ENCODE peak calls at places on chromosomes 3 and 15, in four cellular contexts. One of them, this sample, is unnamed.

GRCh38 chr3:128343287-128344045 is 123.2 kb downstream of the DNAJB8 start:
- DNase-seq in OCI-LY7: no peak
- DNase-seq in fibroblast of mammary gland: peak; percentile 61
- DNase-seq in brain microvascular endothelial cell: peak; percentile 40
- DNase-seq in this sample: no peak

GRCh38 chr15:67101981-67102929 is 36.9 kb downstream of the SMAD3 start:
- DNase-seq in brain microvascular endothelial cell: peak; percentile 61
- DNase-seq in OCI-LY7: no peak
- DNase-seq in fibroblast of mammary gland: peak; percentile 81
- DNase-seq in this sample: peak; percentile 65

GRCh38 chr15:60283936-60284335 is 113.8 kb downstream of the ANXA2 start:
- DNase-seq in fibroblast of mammary gland: no peak
- DNase-seq in brain microvascular endothelial cell: no peak
- DNase-seq in OCI-LY7: no peak
- DNase-seq in this sample: no peak

GRCh38 chr3:149970716-149971402 is at the start of gene PFN2:
- DNase-seq in OCI-LY7: peak; percentile 41
- DNase-seq in fibroblast of mammary gland: peak; percentile 68
- DNase-seq in brain microvascular endothelial cell: peak; percentile 52
- DNase-seq in this sample: peak; percentile 51

GRCh38 chr15:70401709-70402108 is 304.0 kb upstream of the TLE3 start:
- DNase-seq in brain microvascular endothelial cell: no peak
- DNase-seq in OCI-LY7: no peak
- DNase-seq in fibroblast of mammary gland: peak; percentile 61
- DNase-seq in this sample: no peak

GRCh38 chr3:66076861-66077495 is 38.3 kb upstream of the MAGI1 start:
- DNase-seq in OCI-LY7: no peak
- DNase-seq in brain microvascular endothelial cell: no peak
- DNase-seq in fibroblast of mammary gland: peak; percentile 92
- DNase-seq in this sample: no peak

GRCh38 chr3:66021731-66022131 is 17.0 kb downstream of the MAGI1 start:
- DNase-seq in brain microvascular endothelial cell: no peak
- DNase-seq in fibroblast of mammary gland: peak; percentile 27
- DNase-seq in OCI-LY7: no peak
- DNase-seq in this sample: no peak

GRCh38 chr15:27059610-27060202 is 88.7 kb downstream of the GABRG3 start:
- DNase-seq in brain microvascular endothelial cell: peak; percentile 33
- DNase-seq in fibroblast of mammary gland: peak; percentile 26
- DNase-seq in OCI-LY7: peak; percentile 44
- DNase-seq in this sample: peak; percentile 30

GRCh38 chr15:41161336-41161735 is 45.3 kb upstream of the INO80 start:
- DNase-seq in OCI-LY7: no peak
- DNase-seq in brain microvascular endothelial cell: no peak
- DNase-seq in fibroblast of mammary gland: peak; percentile 36
- DNase-seq in this sample: no peak

GRCh38 chr3:112858410-112859069 is 11.9 kb upstream of the CD200R1L start:
- DNase-seq in fibroblast of mammary gland: peak; percentile 28
- DNase-seq in brain microvascular endothelial cell: peak; percentile 21
- DNase-seq in OCI-LY7: no peak
- DNase-seq in this sample: no peak

GRCh38 chr3:48247401-48247807 is 6.5 kb downstream of the ZNF589 start:
- DNase-seq in brain microvascular endothelial cell: no peak
- DNase-seq in OCI-LY7: no peak
- DNase-seq in fibroblast of mammary gland: peak; percentile 72
- DNase-seq in this sample: no peak

GRCh38 chr15:66754789-66755188 is 52.8 kb downstream of the SMAD6 start:
- DNase-seq in brain microvascular endothelial cell: no peak
- DNase-seq in fibroblast of mammary gland: no peak
- DNase-seq in OCI-LY7: no peak
- DNase-seq in this sample: no peak

GRCh38 chr15:101660005-101660404 is 7.8 kb upstream of the TM2D3 start:
- DNase-seq in OCI-LY7: no peak
- DNase-seq in fibroblast of mammary gland: no peak
- DNase-seq in brain microvascular endothelial cell: no peak
- DNase-seq in this sample: no peak

GRCh38 chr15:52349062-52349700 is 53.6 kb upstream of the MYO5C start:
- DNase-seq in fibroblast of mammary gland: no peak
- DNase-seq in brain microvascular endothelial cell: peak; percentile 47
- DNase-seq in OCI-LY7: no peak
- DNase-seq in this sample: no peak

GRCh38 chr3:66393486-66394260 is 107.1 kb downstream of the LRIG1 start:
- DNase-seq in OCI-LY7: peak; percentile 28
- DNase-seq in brain microvascular endothelial cell: peak; percentile 43
- DNase-seq in fibroblast of mammary gland: peak; percentile 54
- DNase-seq in this sample: no peak

GRCh38 chr3:18054625-18055024 is 312.2 kb upstream of the TBC1D5 start:
- DNase-seq in fibroblast of mammary gland: no peak
- DNase-seq in brain microvascular endothelial cell: no peak
- DNase-seq in OCI-LY7: no peak
- DNase-seq in this sample: no peak

GRCh38 chr3:100002599-100003350 is 111.5 kb downstream of the FILIP1L start:
- DNase-seq in fibroblast of mammary gland: peak; percentile 90
- DNase-seq in OCI-LY7: no peak
- DNase-seq in brain microvascular endothelial cell: peak; percentile 86
- DNase-seq in this sample: no peak

GRCh38 chr15:41561777-41562145 is 2.7 kb downstream of the TYRO3 start:
- DNase-seq in OCI-LY7: no peak
- DNase-seq in fibroblast of mammary gland: peak; percentile 63
- DNase-seq in brain microvascular endothelial cell: peak; percentile 43
- DNase-seq in this sample: no peak

GRCh38 chr3:17158941-17159682 is 274.4 kb downstream of the PLCL2 start:
- DNase-seq in fibroblast of mammary gland: no peak
- DNase-seq in OCI-LY7: no peak
- DNase-seq in brain microvascular endothelial cell: no peak
- DNase-seq in this sample: no peak

GRCh38 chr3:19972056-19972455 is 25.2 kb downstream of the RAB5A start:
- DNase-seq in brain microvascular endothelial cell: no peak
- DNase-seq in OCI-LY7: no peak
- DNase-seq in fibroblast of mammary gland: peak; percentile 12
- DNase-seq in this sample: no peak

GRCh38 chr3:27456554-27456953 is 27.6 kb downstream of the SLC4A7 start:
- DNase-seq in brain microvascular endothelial cell: no peak
- DNase-seq in OCI-LY7: no peak
- DNase-seq in fibroblast of mammary gland: peak; percentile 20
- DNase-seq in this sample: no peak

GRCh38 chr3:191387441-191388077 is 57.2 kb upstream of the UTS2B start:
- DNase-seq in brain microvascular endothelial cell: no peak
- DNase-seq in OCI-LY7: no peak
- DNase-seq in fibroblast of mammary gland: peak; percentile 27
- DNase-seq in this sample: no peak

GRCh38 chr3:191391873-191392808 is 61.8 kb upstream of the UTS2B start:
- DNase-seq in OCI-LY7: no peak
- DNase-seq in brain microvascular endothelial cell: no peak
- DNase-seq in fibroblast of mammary gland: no peak
- DNase-seq in this sample: no peak

GRCh38 chr3:191385101-191385500 is 54.8 kb upstream of the UTS2B start:
- DNase-seq in OCI-LY7: no peak
- DNase-seq in fibroblast of mammary gland: no peak
- DNase-seq in brain microvascular endothelial cell: no peak
- DNase-seq in this sample: no peak

GRCh38 chr3:191390580-191390979 is 60.3 kb upstream of the UTS2B start:
- DNase-seq in brain microvascular endothelial cell: no peak
- DNase-seq in fibroblast of mammary gland: no peak
- DNase-seq in OCI-LY7: no peak
- DNase-seq in this sample: no peak

GRCh38 chr3:191388823-191389222 is 58.5 kb upstream of the UTS2B start:
- DNase-seq in OCI-LY7: peak; percentile 17
- DNase-seq in brain microvascular endothelial cell: no peak
- DNase-seq in fibroblast of mammary gland: peak; percentile 33
- DNase-seq in this sample: no peak
- TF ChIP-seq CTCF in OCI-LY7: peak; percentile 70
- TF ChIP-seq CTCF in brain microvascular endothelial cell: peak; percentile 26
- TF ChIP-seq CTCF in fibroblast of mammary gland: peak; percentile 38
- TF ChIP-seq CTCF in this sample: no peak

DNA sequence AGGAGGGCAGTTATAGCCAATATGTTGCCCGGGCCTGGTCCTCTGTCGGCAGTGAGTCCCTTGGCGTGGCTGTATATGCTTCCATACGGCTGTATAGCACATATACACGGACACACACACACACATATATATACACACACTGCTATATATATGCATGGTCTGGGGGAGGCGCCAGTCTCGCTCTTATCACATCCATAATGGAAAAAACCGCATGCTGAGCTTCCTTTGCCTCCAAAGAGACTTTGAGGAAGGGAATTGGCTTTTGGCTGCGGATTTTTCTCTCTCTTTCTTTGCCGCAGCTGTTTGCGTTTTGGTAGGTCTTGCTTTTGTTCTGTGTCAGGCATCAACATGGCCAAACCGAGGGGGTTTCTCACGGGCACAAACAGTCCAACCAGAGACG is 11.3 kb upstream of the TMEM115 start:
- DNase-seq in brain microvascular endothelial cell: peak; percentile 38
- DNase-seq in fibroblast of mammary gland: peak; percentile 20
- DNase-seq in OCI-LY7: peak; percentile 26
- DNase-seq in this sample: no peak
- TF ChIP-seq CTCF in brain microvascular endothelial cell: peak; percentile 49
- TF ChIP-seq CTCF in fibroblast of mammary gland: no peak
- TF ChIP-seq CTCF in OCI-LY7: peak; percentile 62
- TF ChIP-seq CTCF in this sample: peak; percentile 0

GRCh38 chr15:80309769-80310384 is 57.9 kb upstream of the CTXND1 start:
- DNase-seq in brain microvascular endothelial cell: no peak
- DNase-seq in fibroblast of mammary gland: peak; percentile 44
- DNase-seq in OCI-LY7: peak; percentile 4
- DNase-seq in this sample: no peak
- TF ChIP-seq CTCF in brain microvascular endothelial cell: peak; percentile 66
- TF ChIP-seq CTCF in fibroblast of mammary gland: peak; percentile 65
- TF ChIP-seq CTCF in OCI-LY7: peak; percentile 66
- TF ChIP-seq CTCF in this sample: peak; percentile 12

DNA sequence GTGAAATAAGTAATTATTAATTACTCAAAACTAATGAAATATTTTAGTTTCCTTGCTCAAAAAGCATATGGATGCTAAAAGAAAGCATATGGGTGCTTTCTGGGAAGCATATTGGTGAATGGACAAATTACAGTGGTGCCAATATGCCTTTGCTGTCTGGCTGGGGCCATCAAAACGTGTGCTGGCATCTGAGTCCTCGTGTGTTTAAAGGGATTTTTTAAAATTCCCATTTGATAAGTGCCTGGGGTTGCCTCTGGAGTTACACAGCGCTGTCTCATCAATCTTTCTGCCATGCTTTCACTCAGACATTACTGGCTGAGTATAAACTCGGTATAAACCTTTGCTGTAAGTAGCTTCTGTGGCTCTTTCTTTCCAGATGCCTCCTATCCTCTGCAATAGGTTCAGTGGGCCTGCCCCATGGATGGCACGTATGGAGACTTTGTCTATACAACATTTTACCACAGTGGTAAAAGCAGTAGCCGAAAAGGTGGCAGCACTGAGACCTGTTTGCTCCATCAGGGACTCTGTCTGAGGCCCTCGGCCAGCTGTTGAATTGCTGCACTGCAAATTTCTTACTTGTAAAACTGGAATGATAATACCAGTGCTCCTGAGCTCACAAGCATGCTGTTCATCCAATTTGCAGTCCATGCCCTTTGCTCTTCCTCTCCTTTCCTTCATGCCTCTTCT is 195.5 kb downstream of the LPP start:
- DNase-seq in brain microvascular endothelial cell: no peak
- DNase-seq in OCI-LY7: peak; percentile 44
- DNase-seq in fibroblast of mammary gland: peak; percentile 24
- DNase-seq in this sample: no peak
- TF ChIP-seq CTCF in brain microvascular endothelial cell: peak; percentile 31
- TF ChIP-seq CTCF in OCI-LY7: peak; percentile 61
- TF ChIP-seq CTCF in fibroblast of mammary gland: no peak
- TF ChIP-seq CTCF in this sample: no peak

GRCh38 chr15:38859574-38859973 is 295.0 kb upstream of the RASGRP1 start:
- DNase-seq in fibroblast of mammary gland: no peak
- DNase-seq in OCI-LY7: no peak
- DNase-seq in brain microvascular endothelial cell: no peak
- DNase-seq in this sample: no peak

GRCh38 chr15:38854506-38854905 is 289.9 kb upstream of the RASGRP1 start:
- DNase-seq in fibroblast of mammary gland: no peak
- DNase-seq in OCI-LY7: no peak
- DNase-seq in brain microvascular endothelial cell: no peak
- DNase-seq in this sample: no peak

GRCh38 chr15:38857814-38858213 is 293.2 kb upstream of the RASGRP1 start:
- DNase-seq in fibroblast of mammary gland: no peak
- DNase-seq in brain microvascular endothelial cell: no peak
- DNase-seq in OCI-LY7: no peak
- DNase-seq in this sample: no peak

DNA sequence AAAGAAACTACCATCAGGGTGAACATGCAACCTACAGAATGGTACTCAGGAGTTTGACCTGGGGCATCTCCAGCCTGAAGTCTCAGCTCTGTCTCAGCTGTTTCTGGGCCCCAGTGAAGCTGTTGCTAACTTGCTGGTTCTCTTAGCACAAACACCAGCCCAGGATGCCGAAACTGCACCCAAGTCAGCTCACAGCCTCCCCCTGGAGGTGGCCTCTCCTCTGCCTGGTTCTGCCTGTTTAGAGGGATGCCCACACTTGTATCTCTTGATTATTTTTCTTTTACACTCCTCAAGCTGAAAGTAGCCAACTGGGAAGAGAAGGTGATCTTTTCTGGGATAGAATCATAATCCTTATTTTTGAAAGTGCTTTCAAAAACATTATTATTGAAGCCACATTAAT is 289.0 kb upstream of the RASGRP1 start:
- DNase-seq in fibroblast of mammary gland: peak; percentile 53
- DNase-seq in brain microvascular endothelial cell: peak; percentile 57
- DNase-seq in OCI-LY7: peak; percentile 11
- DNase-seq in this sample: peak; percentile 15
- TF ChIP-seq CTCF in fibroblast of mammary gland: peak; percentile 55
- TF ChIP-seq CTCF in brain microvascular endothelial cell: peak; percentile 77
- TF ChIP-seq CTCF in OCI-LY7: peak; percentile 58
- TF ChIP-seq CTCF in this sample: peak; percentile 23

DNA sequence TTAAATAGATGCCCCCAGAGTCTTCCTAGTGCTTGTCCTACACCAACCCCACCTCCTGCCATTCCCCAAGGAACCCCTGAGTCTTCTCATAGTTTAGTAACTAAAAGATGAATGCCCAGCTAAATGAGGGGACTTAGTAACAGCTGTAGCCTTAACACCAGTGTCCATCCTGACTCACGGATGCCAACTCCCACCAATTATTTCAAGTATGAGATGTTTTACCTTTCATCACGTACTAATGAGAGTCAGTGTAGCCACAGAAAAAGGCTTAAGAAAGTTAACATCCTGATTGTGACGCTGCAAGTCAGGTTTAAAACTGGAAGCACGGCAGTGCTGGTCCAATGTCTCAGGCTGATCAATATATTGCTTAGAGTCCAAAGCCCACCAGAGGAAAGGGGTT is 109.9 kb downstream of the FMN1 start:
- DNase-seq in brain microvascular endothelial cell: no peak
- DNase-seq in fibroblast of mammary gland: no peak
- DNase-seq in OCI-LY7: no peak
- DNase-seq in this sample: no peak
- TF ChIP-seq CTCF in brain microvascular endothelial cell: no peak
- TF ChIP-seq CTCF in fibroblast of mammary gland: no peak
- TF ChIP-seq CTCF in OCI-LY7: no peak
- TF ChIP-seq CTCF in this sample: no peak

GRCh38 chr3:105014631-105015030 is 352.1 kb upstream of the ALCAM start:
- DNase-seq in brain microvascular endothelial cell: no peak
- DNase-seq in fibroblast of mammary gland: peak; percentile 17
- DNase-seq in OCI-LY7: no peak
- DNase-seq in this sample: no peak
- TF ChIP-seq CTCF in brain microvascular endothelial cell: no peak
- TF ChIP-seq CTCF in fibroblast of mammary gland: no peak
- TF ChIP-seq CTCF in OCI-LY7: no peak
- TF ChIP-seq CTCF in this sample: no peak